ENCODE peak calls at places on chromosomes 16 and 17, in six cellular contexts. C, Z, M, F, X and I are unnamed samples.

GRCh38 chr16:901149-901548 is 69.6 kb downstream of the LMF1 start:
- DNase-seq in Z (no peak), M (no peak), F (no peak), X (no peak), C (no peak), I (no peak)

GRCh38 chr16:12617401-12617819 is 186.3 kb downstream of the CPPED1 start:
- DNase-seq in X (no peak), Z (no peak), F (no peak), C (no peak), M (no peak), I (no peak)

GRCh38 chr17:5069724-5070123 is 8.5 kb upstream of the ZFP3 start:
- DNase-seq in X (no peak), C (no peak), Z (peak; percentile 16), M (no peak), F (no peak), I (no peak)

GRCh38 chr16:12178251-12178990 is 201.9 kb downstream of the SNX29 start:
- DNase-seq in F (no peak), Z (peak; percentile 83), M (no peak), X (no peak), C (no peak), I (no peak)

GRCh38 chr16:70749681-70750601 is 51.0 kb downstream of the VAC14 start:
- DNase-seq in X (no peak), M (peak; percentile 46), F (no peak), C (no peak), Z (no peak), I (peak; percentile 51)

GRCh38 chr16:68707341-68708152 is 29.5 kb upstream of the CDH1 start:
- DNase-seq in Z (no peak), F (peak; percentile 89), C (peak; percentile 66), X (no peak), M (peak; percentile 67), I (no peak)

GRCh38 chr17:20098314-20098713 is 89.2 kb downstream of the SPECC1 start:
- DNase-seq in Z (no peak), F (no peak), C (no peak), M (no peak), X (no peak), I (no peak)

GRCh38 chr16:70437582-70438324 is 1.1 kb downstream of the ST3GAL2 start:
- DNase-seq in F (no peak), Z (peak; percentile 69), X (no peak), C (no peak), M (no peak), I (peak; percentile 41)

GRCh38 chr16:31005350-31006085 is 4.9 kb downstream of the STX1B start:
- DNase-seq in M (no peak), X (no peak), C (no peak), F (no peak), Z (peak; percentile 76), I (peak; percentile 4)

GRCh38 chr16:1613240-1613639 is 1.1 kb downstream of the CRAMP1 start:
- DNase-seq in C (no peak), Z (no peak), F (no peak), X (no peak), M (no peak), I (no peak)

GRCh38 chr16:68643847-68644246 is 1.3 kb upstream of the CDH3 start:
- DNase-seq in X (no peak), F (no peak), M (no peak), C (no peak), Z (no peak), I (no peak)

GRCh38 chr17:81537343-81537855 is 9.2 kb downstream of the FSCN2 start:
- DNase-seq in C (no peak), M (peak; percentile 81), F (peak; percentile 77), X (no peak), Z (no peak), I (peak; percentile 92)

GRCh38 chr17:82375359-82376041 is 3.9 kb downstream of the UTS2R start:
- DNase-seq in C (no peak), M (no peak), Z (no peak), X (no peak), F (no peak), I (peak; percentile 59)

GRCh38 chr16:88504489-88505404 is 51.7 kb downstream of the ZFPM1 start:
- DNase-seq in Z (no peak), M (no peak), X (no peak), C (no peak), F (no peak), I (no peak)

GRCh38 chr16:50440531-50440930 is 71.7 kb upstream of the BRD7 start:
- DNase-seq in X (no peak), Z (no peak), C (no peak), M (no peak), F (no peak), I (no peak)

GRCh38 chr17:27384721-27385120 is 71.5 kb upstream of the KSR1 start:
- DNase-seq in X (no peak), F (no peak), C (no peak), Z (peak; percentile 41), M (no peak), I (no peak)

GRCh38 chr16:49530396-49530795 is 156.8 kb downstream of the C16orf78 start:
- DNase-seq in X (no peak), C (no peak), Z (no peak), F (no peak), M (no peak), I (no peak)

GRCh38 chr16:85234310-85235235 is 122.3 kb upstream of the CIBAR2 start:
- DNase-seq in C (peak; percentile 74), Z (peak; percentile 85), M (peak; percentile 92), F (peak; percentile 75), X (no peak), I (peak; percentile 96)

GRCh38 chr17:38912221-38912813 is 13.1 kb upstream of the LASP1NB start:
- DNase-seq in M (no peak), C (no peak), Z (no peak), X (no peak), F (no peak), I (peak; percentile 76)

GRCh38 chr16:66196770-66197169 is 169.7 kb upstream of the CDH5 start:
- DNase-seq in C (no peak), F (no peak), X (no peak), Z (no peak), M (no peak), I (no peak)

GRCh38 chr16:88640039-88640495 is 1.7 kb downstream of the IL17C start:
- DNase-seq in Z (no peak), M (no peak), C (no peak), X (no peak), F (no peak), I (no peak)

GRCh38 chr17:80843741-80844156 is 147.9 kb upstream of the CHMP6 start:
- DNase-seq in Z (no peak), M (no peak), F (no peak), C (no peak), X (no peak), I (no peak)

GRCh38 chr17:46035112-46035818 is 36.2 kb downstream of the STH start:
- DNase-seq in Z (no peak), F (no peak), M (no peak), C (no peak), X (no peak), I (no peak)

DNA sequence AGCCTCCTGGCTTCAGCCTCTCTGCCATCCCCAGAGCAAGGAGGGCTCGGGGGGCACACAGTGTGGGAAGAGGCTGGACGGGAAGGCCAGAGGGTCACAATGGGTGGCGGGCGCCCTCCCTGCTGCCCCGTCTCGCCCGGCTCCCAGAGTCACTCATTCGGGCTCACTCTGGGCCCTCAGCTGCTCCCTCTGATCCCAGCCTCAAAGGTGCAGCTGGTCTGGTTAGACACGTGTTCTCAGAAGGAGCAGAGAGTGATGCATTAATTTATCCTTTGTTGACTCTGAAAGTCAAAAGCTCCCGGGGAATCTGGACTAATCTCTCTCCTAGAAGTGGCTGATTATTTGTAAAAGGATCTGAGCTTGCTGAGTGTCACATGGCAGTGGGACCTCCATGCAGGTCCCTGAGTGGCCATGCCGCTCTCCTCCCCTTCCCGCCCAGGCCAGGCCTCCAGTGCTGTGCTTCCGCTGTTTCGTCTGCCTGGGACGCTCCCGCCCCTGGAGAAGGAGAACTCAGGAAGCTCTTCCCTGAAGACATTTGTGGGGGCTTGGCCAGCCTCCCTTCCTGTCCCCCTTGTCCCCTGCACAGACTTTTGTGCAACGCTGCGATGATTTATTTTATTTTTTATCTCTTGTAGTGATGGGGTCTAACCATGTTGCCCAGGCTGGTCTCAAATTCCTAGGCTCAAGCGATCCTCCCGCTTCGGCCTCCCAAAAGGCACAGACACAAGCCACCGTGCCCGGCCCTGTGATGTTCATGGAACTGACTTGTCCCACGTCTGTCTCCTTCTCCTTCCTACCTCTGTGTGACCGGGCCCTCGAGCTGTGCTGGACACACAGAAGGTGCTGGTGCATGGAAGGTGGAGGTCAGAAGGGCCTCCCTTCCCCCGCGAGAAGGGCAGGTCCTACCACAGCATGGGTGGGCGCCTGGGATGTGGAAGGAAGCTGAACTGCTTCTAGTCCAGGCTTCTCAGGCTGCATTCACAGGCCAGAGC is 87.8 kb downstream of the SEC14L1 start:
- DNase-seq in C (no peak), F (no peak), Z (no peak), M (no peak), X (no peak), I (peak; percentile 37)
- TF ChIP-seq USF2 in C (no peak), F (no peak), Z (no peak), M (no peak), X (no peak), I (no peak)

DNA sequence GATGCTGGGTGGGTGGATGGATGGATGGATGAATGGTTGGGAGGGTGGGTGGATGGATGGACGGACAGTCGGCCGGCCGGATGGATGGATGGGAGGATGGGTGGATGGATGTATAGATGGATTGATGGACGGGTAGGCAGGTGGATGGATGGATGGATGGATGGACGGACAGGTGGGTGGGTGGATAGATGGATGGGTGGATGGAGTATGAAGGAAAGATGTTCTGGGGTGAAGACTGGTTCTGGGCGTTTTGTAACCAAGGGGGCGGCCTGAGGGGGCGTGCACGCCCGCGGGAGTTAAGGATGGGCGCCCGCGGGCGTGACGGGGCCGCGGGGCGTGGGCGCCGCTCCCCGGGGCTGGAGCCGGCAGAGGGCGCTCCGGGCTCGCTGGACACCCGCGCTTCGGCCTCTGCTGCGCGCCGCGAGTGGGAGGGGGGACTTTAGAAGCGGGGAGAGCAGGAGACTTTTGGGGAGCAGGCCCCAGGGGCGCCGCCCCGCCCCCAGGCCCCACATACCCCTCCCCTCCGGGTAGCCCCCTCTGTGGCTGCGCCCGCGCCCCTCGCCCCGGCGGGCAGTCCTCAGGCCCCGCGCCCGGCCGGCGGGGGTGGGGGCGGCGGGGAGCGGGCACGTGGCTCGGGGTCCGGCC is at the start of gene NECAB2:
- DNase-seq in F (peak; percentile 41), Z (peak; percentile 8), X (no peak), M (peak; percentile 53), C (no peak), I (peak; percentile 94)
- TF ChIP-seq USF2 in F (no peak), Z (no peak), X (no peak), M (no peak), C (no peak), I (no peak)

DNA sequence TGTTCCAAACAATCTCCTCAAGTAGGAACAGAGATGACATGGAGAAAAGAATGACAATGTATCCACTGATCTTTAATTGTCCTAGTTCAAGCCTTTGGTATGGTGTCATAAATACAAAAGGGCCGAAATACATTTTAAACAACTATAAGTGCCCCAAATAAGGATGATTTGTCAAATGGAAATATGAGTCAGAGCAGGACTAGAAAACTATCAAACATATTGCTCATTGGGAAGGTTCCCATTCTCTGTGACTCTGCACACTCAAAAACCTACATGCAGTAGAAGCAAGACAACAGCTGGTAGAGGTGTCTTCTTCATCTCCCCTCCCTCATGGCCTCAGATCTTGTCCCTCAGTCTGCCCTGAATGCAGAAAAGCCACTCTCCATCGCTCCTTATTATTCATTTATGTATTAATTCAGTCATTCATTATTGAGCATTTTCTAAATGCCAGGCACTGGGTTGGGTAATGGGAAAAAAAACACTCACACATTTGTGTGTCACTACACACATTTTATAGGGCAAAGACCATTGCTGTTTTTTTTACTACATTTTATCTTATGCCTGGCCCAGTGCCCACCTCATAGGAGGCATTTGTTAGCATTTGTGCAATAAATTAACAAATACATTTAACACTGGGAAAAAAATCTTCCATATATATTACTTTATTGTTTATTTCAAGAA is 10.1 kb downstream of the CA10 start:
- DNase-seq in M (no peak), C (no peak), X (no peak), Z (no peak), F (no peak), I (no peak)
- TF ChIP-seq USF2 in M (no peak), C (no peak), X (no peak), Z (no peak), F (no peak), I (no peak)

GRCh38 chr17:31629696-31630470 is 229.2 kb downstream of the COPRS start:
- DNase-seq in X (no peak), Z (peak; percentile 71), F (no peak), C (no peak), M (no peak), I (no peak)
- TF ChIP-seq USF2 in X (no peak), Z (no peak), F (no peak), C (no peak), M (no peak), I (no peak)